ENCODE peak calls at places on chromosome 4, in eight cellular contexts. C is GM13976; J is glomerular endothelial cell; X is endodermal cell; I is AG10803; K is activated T-helper 1 cell treated with anti-CD3 and anti-CD28 coated beads, Interleukin-12 subunit alpha, Interleukin-12 subunit beta, Interleukin-2, Interleukin-4 antibody, amounts not matched to agents 30 ng/mL and 10 ng/mL and 1 ng/mL, durations not matched to agents 14 hours and 24 hours and 36 hours; T is heart left ventricle; A is endothelial cell. N is an unnamed sample.

GRCh38 chr4:39243462-39243861 is 61.1 kb downstream of the WDR19 start:
- DNase-seq in C (no peak), X (no peak), J (no peak), T (no peak), A (no peak), K (no peak), I (no peak), N (no peak)

GRCh38 chr4:118981839-118982381 is 93.3 kb downstream of the SYNPO2 start:
- DNase-seq in C (peak), I (peak), T (peak), X (peak), K (peak), J (peak), A (peak), N (peak)

GRCh38 chr4:183140911-183141320 is 41.9 kb downstream of the WWC2 start:
- DNase-seq in A (no peak), J (no peak), X (no peak), T (no peak), I (peak), C (no peak), K (no peak), N (no peak)

GRCh38 chr4:47899639-47900038 is 14.7 kb downstream of the NFXL1 start:
- DNase-seq in I (no peak), X (no peak), J (no peak), T (no peak), C (no peak), A (no peak), K (no peak), N (no peak)

GRCh38 chr4:169988252-169988651 is 37.9 kb downstream of the MFAP3L start:
- DNase-seq in J (no peak), A (no peak), C (no peak), T (no peak), X (no peak), I (no peak), K (no peak), N (no peak)

GRCh38 chr4:13445841-13446790 is 38.0 kb downstream of the RAB28 start:
- DNase-seq in J (no peak), C (no peak), A (peak), K (no peak), X (peak), I (no peak), T (no peak), N (no peak)

GRCh38 chr4:179880756-179881155 is 2362.4 kb upstream of the TENM3 start:
- DNase-seq in X (no peak), T (no peak), I (no peak), C (no peak), J (no peak), A (no peak), K (no peak), N (no peak)

GRCh38 chr4:36385951-36386561 is 104.6 kb downstream of the DTHD1 start:
- DNase-seq in I (no peak), J (no peak), A (peak), T (peak), X (no peak), C (peak), K (peak), N (no peak)

GRCh38 chr4:150889306-150889705 is 125.8 kb downstream of the LRBA start:
- DNase-seq in C (no peak), T (no peak), J (no peak), X (no peak), K (no peak), I (no peak), A (no peak), N (no peak)

GRCh38 chr4:1711906-1712215 is 258 bp downstream of the SLBP start:
- DNase-seq in J (no peak), I (no peak), A (no peak), T (no peak), C (no peak), K (no peak), X (no peak), N (no peak)

GRCh38 chr4:472881-473574 is 25.9 kb downstream of the ZNF721 start:
- DNase-seq in C (no peak), K (no peak), T (no peak), I (peak), J (peak), A (peak), X (no peak), N (no peak)

GRCh38 chr4:28177641-28178040 is 1317.0 kb downstream of the STIM2 start:
- DNase-seq in C (no peak), K (no peak), I (no peak), J (no peak), T (no peak), X (no peak), A (no peak), N (no peak)

GRCh38 chr4:47490550-47490949 is 5.5 kb downstream of the ATP10D start:
- DNase-seq in A (peak), I (no peak), K (no peak), T (no peak), J (no peak), C (no peak), X (peak), N (peak)